ENCODE peak calls at places on chromosomes 7 and 10, in four cellular contexts. One of them, this sample, is unnamed.

GRCh38 chr7:47403341-47403866 is 178.5 kb downstream of the TNS3 start:
- DNase-seq in stimulated activated CD8-positive, alpha-beta memory T cell treated with anti-CD3 and anti-CD28 coated beads, Interleukin-2, amount 100 ng/mL, for 1 hour: no peak
- DNase-seq in T-helper 1 cell: no peak
- DNase-seq in amniotic stem cell: no peak
- DNase-seq in this sample: no peak

GRCh38 chr7:1536105-1536767 is 5.7 kb downstream of the MAFK start:
- DNase-seq in stimulated activated CD8-positive, alpha-beta memory T cell treated with anti-CD3 and anti-CD28 coated beads, Interleukin-2, amount 100 ng/mL, for 1 hour: no peak
- DNase-seq in T-helper 1 cell: no peak
- DNase-seq in amniotic stem cell: no peak
- DNase-seq in this sample: no peak

GRCh38 chr7:55992346-55992745 is 28.0 kb downstream of the NIPSNAP2 start:
- DNase-seq in stimulated activated CD8-positive, alpha-beta memory T cell treated with anti-CD3 and anti-CD28 coated beads, Interleukin-2, amount 100 ng/mL, for 1 hour: no peak
- DNase-seq in T-helper 1 cell: no peak
- DNase-seq in amniotic stem cell: no peak
- DNase-seq in this sample: no peak

GRCh38 chr10:24483701-24484100 is 240.0 kb downstream of the ARHGAP21 start:
- DNase-seq in amniotic stem cell: peak
- DNase-seq in T-helper 1 cell: no peak
- DNase-seq in stimulated activated CD8-positive, alpha-beta memory T cell treated with anti-CD3 and anti-CD28 coated beads, Interleukin-2, amount 100 ng/mL, for 1 hour: no peak
- DNase-seq in this sample: no peak

GRCh38 chr7:105876964-105877601 is 684 bp upstream of the ATXN7L1 start:
- DNase-seq in T-helper 1 cell: no peak
- DNase-seq in stimulated activated CD8-positive, alpha-beta memory T cell treated with anti-CD3 and anti-CD28 coated beads, Interleukin-2, amount 100 ng/mL, for 1 hour: no peak
- DNase-seq in amniotic stem cell: peak
- DNase-seq in this sample: no peak

GRCh38 chr7:4190021-4190981 is 491.8 kb upstream of the FOXK1 start:
- DNase-seq in T-helper 1 cell: no peak
- DNase-seq in stimulated activated CD8-positive, alpha-beta memory T cell treated with anti-CD3 and anti-CD28 coated beads, Interleukin-2, amount 100 ng/mL, for 1 hour: no peak
- DNase-seq in amniotic stem cell: no peak
- DNase-seq in this sample: no peak

GRCh38 chr7:102464577-102465280 is at the start of the genes ALKBH4 and LRWD1:
- DNase-seq in amniotic stem cell: peak
- DNase-seq in T-helper 1 cell: peak
- DNase-seq in stimulated activated CD8-positive, alpha-beta memory T cell treated with anti-CD3 and anti-CD28 coated beads, Interleukin-2, amount 100 ng/mL, for 1 hour: peak
- DNase-seq in this sample: peak

GRCh38 chr7:134752006-134752760 is 27.3 kb upstream of the CALD1 start:
- DNase-seq in amniotic stem cell: peak
- DNase-seq in stimulated activated CD8-positive, alpha-beta memory T cell treated with anti-CD3 and anti-CD28 coated beads, Interleukin-2, amount 100 ng/mL, for 1 hour: no peak
- DNase-seq in T-helper 1 cell: no peak
- DNase-seq in this sample: no peak

GRCh38 chr7:43761919-43762318 is 3.4 kb downstream of the BLVRA start:
- DNase-seq in amniotic stem cell: no peak
- DNase-seq in stimulated activated CD8-positive, alpha-beta memory T cell treated with anti-CD3 and anti-CD28 coated beads, Interleukin-2, amount 100 ng/mL, for 1 hour: no peak
- DNase-seq in T-helper 1 cell: no peak
- DNase-seq in this sample: no peak

GRCh38 chr10:124227306-124228016 is 134.1 kb upstream of the CHST15 start:
- DNase-seq in amniotic stem cell: no peak
- DNase-seq in stimulated activated CD8-positive, alpha-beta memory T cell treated with anti-CD3 and anti-CD28 coated beads, Interleukin-2, amount 100 ng/mL, for 1 hour: no peak
- DNase-seq in T-helper 1 cell: no peak
- DNase-seq in this sample: no peak

GRCh38 chr7:22791204-22792158 is 31.2 kb downstream of the TOMM7 start:
- DNase-seq in amniotic stem cell: no peak
- DNase-seq in T-helper 1 cell: no peak
- DNase-seq in stimulated activated CD8-positive, alpha-beta memory T cell treated with anti-CD3 and anti-CD28 coated beads, Interleukin-2, amount 100 ng/mL, for 1 hour: no peak
- DNase-seq in this sample: no peak

GRCh38 chr7:143305423-143306070 is 10.4 kb upstream of the CLCN1 start:
- DNase-seq in amniotic stem cell: no peak
- DNase-seq in T-helper 1 cell: peak
- DNase-seq in stimulated activated CD8-positive, alpha-beta memory T cell treated with anti-CD3 and anti-CD28 coated beads, Interleukin-2, amount 100 ng/mL, for 1 hour: peak
- DNase-seq in this sample: no peak

GRCh38 chr10:86443069-86443468 is 76.5 kb upstream of the GRID1 start:
- DNase-seq in amniotic stem cell: no peak
- DNase-seq in T-helper 1 cell: no peak
- DNase-seq in stimulated activated CD8-positive, alpha-beta memory T cell treated with anti-CD3 and anti-CD28 coated beads, Interleukin-2, amount 100 ng/mL, for 1 hour: no peak
- DNase-seq in this sample: no peak

GRCh38 chr10:34766256-34766580 is 48.9 kb downstream of the PARD3 start:
- DNase-seq in T-helper 1 cell: no peak
- DNase-seq in stimulated activated CD8-positive, alpha-beta memory T cell treated with anti-CD3 and anti-CD28 coated beads, Interleukin-2, amount 100 ng/mL, for 1 hour: no peak
- DNase-seq in amniotic stem cell: no peak
- DNase-seq in this sample: no peak

GRCh38 chr7:110921478-110922210 is 169.3 kb upstream of the LRRN3 start:
- DNase-seq in stimulated activated CD8-positive, alpha-beta memory T cell treated with anti-CD3 and anti-CD28 coated beads, Interleukin-2, amount 100 ng/mL, for 1 hour: no peak
- DNase-seq in amniotic stem cell: no peak
- DNase-seq in T-helper 1 cell: no peak
- DNase-seq in this sample: peak

GRCh38 chr10:50634479-50634878 is 10.7 kb upstream of the SGMS1 start:
- DNase-seq in amniotic stem cell: no peak
- DNase-seq in T-helper 1 cell: no peak
- DNase-seq in stimulated activated CD8-positive, alpha-beta memory T cell treated with anti-CD3 and anti-CD28 coated beads, Interleukin-2, amount 100 ng/mL, for 1 hour: no peak
- DNase-seq in this sample: no peak